ENCODE peak calls at places on chromosomes 11 and 22, in four cellular contexts. One of them, this sample, is unnamed.

GRCh38 chr11:135069884-135070283 is 657.8 kb upstream of the B3GAT1 start:
- DNase-seq in transverse colon: no peak
- DNase-seq in mesendoderm: peak; percentile 95
- DNase-seq in tibial artery: no peak
- DNase-seq in this sample: no peak

GRCh38 chr22:48748860-48749554 is 1078.7 kb downstream of the BRD1 start:
- DNase-seq in transverse colon: no peak
- DNase-seq in mesendoderm: no peak
- DNase-seq in tibial artery: no peak
- DNase-seq in this sample: no peak

GRCh38 chr11:69301491-69302401 is 7.8 kb downstream of the MYEOV start:
- DNase-seq in transverse colon: peak; percentile 83
- DNase-seq in mesendoderm: peak; percentile 51
- DNase-seq in tibial artery: no peak
- DNase-seq in this sample: no peak

GRCh38 chr11:112005422-112006094 is 19.6 kb upstream of the DLAT start:
- DNase-seq in transverse colon: peak; percentile 79
- DNase-seq in mesendoderm: no peak
- DNase-seq in tibial artery: no peak
- DNase-seq in this sample: no peak

GRCh38 chr11:59981106-59981770 is 17.4 kb downstream of the OOSP4A start:
- DNase-seq in transverse colon: no peak
- DNase-seq in mesendoderm: no peak
- DNase-seq in tibial artery: no peak
- DNase-seq in this sample: no peak

GRCh38 chr11:20103281-20103680 is 57.0 kb downstream of the DBX1 start:
- DNase-seq in transverse colon: no peak
- DNase-seq in mesendoderm: no peak
- DNase-seq in tibial artery: no peak
- DNase-seq in this sample: no peak

GRCh38 chr11:134856371-134856971 is 444.4 kb upstream of the B3GAT1 start:
- DNase-seq in transverse colon: no peak
- DNase-seq in mesendoderm: peak; percentile 32
- DNase-seq in tibial artery: no peak
- DNase-seq in this sample: no peak

GRCh38 chr11:6606471-6607189 is 3.1 kb downstream of the ILK start:
- DNase-seq in transverse colon: peak; percentile 90
- DNase-seq in mesendoderm: peak; percentile 98
- DNase-seq in tibial artery: peak; percentile 98
- DNase-seq in this sample: peak; percentile 49

GRCh38 chr11:63769719-63770443 is 1.3 kb upstream of the ZFTA start:
- DNase-seq in transverse colon: no peak
- DNase-seq in mesendoderm: no peak
- DNase-seq in tibial artery: no peak
- DNase-seq in this sample: no peak

GRCh38 chr11:126834149-126834548 is 166.4 kb downstream of the KIRREL3 start:
- DNase-seq in transverse colon: no peak
- DNase-seq in mesendoderm: no peak
- DNase-seq in tibial artery: no peak
- DNase-seq in this sample: no peak

GRCh38 chr11:120564573-120565301 is 53.2 kb downstream of the GRIK4 start:
- DNase-seq in transverse colon: no peak
- DNase-seq in mesendoderm: peak; percentile 76
- DNase-seq in tibial artery: peak; percentile 71
- DNase-seq in this sample: no peak

GRCh38 chr11:18192988-18193387 is 20.4 kb downstream of the MRGPRX4 start:
- DNase-seq in transverse colon: no peak
- DNase-seq in mesendoderm: peak; percentile 79
- DNase-seq in tibial artery: no peak
- DNase-seq in this sample: no peak

GRCh38 chr11:57345555-57346151 is 7.5 kb downstream of the P2RX3 start:
- DNase-seq in transverse colon: peak; percentile 84
- DNase-seq in mesendoderm: peak; percentile 90
- DNase-seq in tibial artery: no peak
- DNase-seq in this sample: peak; percentile 45

GRCh38 chr11:120432056-120433018 is 79.2 kb upstream of the GRIK4 start:
- DNase-seq in transverse colon: no peak
- DNase-seq in mesendoderm: peak; percentile 1
- DNase-seq in tibial artery: no peak
- DNase-seq in this sample: no peak

GRCh38 chr11:78586452-78587046 is 11.9 kb upstream of the NARS2 start:
- DNase-seq in transverse colon: no peak
- DNase-seq in mesendoderm: peak; percentile 43
- DNase-seq in tibial artery: no peak
- DNase-seq in this sample: no peak

GRCh38 chr22:45212992-45213751 is 27.5 kb downstream of the KIAA0930 start:
- DNase-seq in transverse colon: peak; percentile 27
- DNase-seq in mesendoderm: no peak
- DNase-seq in tibial artery: peak; percentile 89
- DNase-seq in this sample: no peak
- H3K4me3 ChIP-seq in transverse colon: no peak overlapping the region
- H3K4me3 ChIP-seq in mesendoderm: no peak overlapping the region
- H3K4me3 ChIP-seq in tibial artery: peak overlapping the region; percentile 43
- H3K4me3 ChIP-seq in this sample: no peak overlapping the region

GRCh38 chr22:19048531-19048930 is 73.7 kb downstream of the DGCR2 start:
- DNase-seq in transverse colon: no peak
- DNase-seq in mesendoderm: no peak
- DNase-seq in tibial artery: peak; percentile 51
- DNase-seq in this sample: no peak
- H3K36me3 ChIP-seq in transverse colon: peaks cover 61% of the 10 kb centered on the region
- H3K36me3 ChIP-seq in mesendoderm: peaks cover 12% of the 10 kb centered on the region
- H3K36me3 ChIP-seq in tibial artery: peaks cover 91% of the 10 kb centered on the region
- H3K36me3 ChIP-seq in this sample: peaks cover 63% of the 10 kb centered on the region

DNA sequence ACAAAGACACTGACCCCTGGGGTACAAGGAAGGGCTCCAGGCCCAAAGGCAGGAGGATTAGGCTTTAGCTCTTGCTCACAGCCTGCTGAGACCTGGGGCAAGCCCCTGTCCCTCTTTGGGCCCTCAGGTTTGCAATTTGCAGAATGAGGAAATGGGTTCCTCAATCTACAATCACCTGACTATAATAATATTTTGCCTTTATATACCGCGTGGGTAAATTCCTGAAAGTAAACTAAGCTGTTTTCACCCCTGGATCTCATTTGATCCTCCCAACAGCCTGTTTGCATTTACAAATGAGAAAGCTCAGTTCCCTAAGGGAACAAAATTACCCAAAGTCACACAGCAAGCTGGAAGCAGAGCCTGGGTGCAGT is 781 bp downstream of the STARD10 start:
- DNase-seq in transverse colon: no peak
- DNase-seq in mesendoderm: no peak
- DNase-seq in tibial artery: no peak
- DNase-seq in this sample: no peak
- H3K4me3 ChIP-seq in transverse colon: no peak overlapping the region
- H3K4me3 ChIP-seq in mesendoderm: no peak overlapping the region
- H3K4me3 ChIP-seq in tibial artery: peak overlapping the region; percentile 55
- H3K4me3 ChIP-seq in this sample: peak overlapping the region; percentile 90

GRCh38 chr11:130133716-130134115 is 25.9 kb upstream of the ST14 start:
- DNase-seq in transverse colon: no peak
- DNase-seq in mesendoderm: no peak
- DNase-seq in tibial artery: no peak
- DNase-seq in this sample: no peak
- H3K36me3 ChIP-seq in transverse colon: peaks cover 33% of the 10 kb centered on the region
- H3K36me3 ChIP-seq in mesendoderm: peaks cover 20% of the 10 kb centered on the region
- H3K36me3 ChIP-seq in tibial artery: peaks cover 85% of the 10 kb centered on the region
- H3K36me3 ChIP-seq in this sample: no peaks in the 10 kb centered on the region

DNA sequence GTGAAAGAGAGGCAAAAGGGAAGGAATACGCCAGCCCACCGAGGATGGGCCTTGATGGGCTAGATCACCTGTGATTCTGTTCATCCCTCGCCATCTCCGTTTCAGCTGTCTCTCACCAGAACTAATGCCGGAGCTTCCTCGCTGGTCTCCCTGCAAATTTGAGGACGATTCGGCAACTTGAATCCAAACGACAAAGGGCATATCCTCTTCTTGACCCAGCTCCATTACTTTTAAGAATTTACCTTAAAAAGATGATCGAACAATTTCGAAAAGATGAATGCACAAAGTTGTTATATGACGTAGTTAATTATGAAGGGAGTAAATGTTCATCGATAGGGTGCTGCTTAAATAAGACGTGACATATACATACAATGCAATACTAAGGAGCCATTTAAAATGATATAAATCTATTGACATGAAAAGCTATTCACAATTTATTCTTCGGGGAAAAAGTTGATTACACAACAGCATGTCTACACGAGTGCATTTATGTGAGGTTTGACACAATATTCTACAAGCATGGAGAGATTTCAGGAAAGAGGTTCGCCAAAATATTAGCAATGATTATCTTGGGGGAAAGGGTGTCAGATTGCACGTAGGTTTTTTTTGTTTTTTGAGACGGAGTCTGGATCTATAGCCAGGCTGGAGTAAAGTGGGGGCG is 937 bp upstream of the FAM168A start:
- DNase-seq in transverse colon: no peak
- DNase-seq in mesendoderm: no peak
- DNase-seq in tibial artery: no peak
- DNase-seq in this sample: no peak
- H3K4me3 ChIP-seq in transverse colon: peak overlapping the region; percentile 65
- H3K4me3 ChIP-seq in mesendoderm: peak overlapping the region; percentile 23
- H3K4me3 ChIP-seq in tibial artery: peak overlapping the region; percentile 99
- H3K4me3 ChIP-seq in this sample: peak overlapping the region; percentile 99

DNA sequence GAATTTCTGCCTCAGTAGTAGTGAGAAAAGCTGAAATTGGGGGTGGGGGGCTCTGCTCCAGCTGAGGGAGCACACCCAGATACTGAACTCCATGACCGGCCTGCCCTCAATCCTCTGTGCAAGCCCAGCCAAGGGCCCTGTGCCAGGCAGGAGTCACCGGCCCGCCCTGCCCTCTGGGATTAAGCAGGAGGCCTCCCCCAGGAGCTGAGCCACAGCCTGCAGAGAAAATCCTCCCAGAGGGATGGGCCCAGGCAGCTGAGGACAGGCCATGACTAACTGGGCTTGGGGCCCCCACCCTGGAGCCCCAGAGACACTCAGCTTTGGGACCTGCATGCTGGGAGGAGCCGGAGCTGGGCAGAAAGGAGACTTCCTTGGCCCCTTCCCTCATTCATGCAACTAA is 48.8 kb downstream of the MN1 start:
- DNase-seq in transverse colon: no peak
- DNase-seq in mesendoderm: no peak
- DNase-seq in tibial artery: peak; percentile 95
- DNase-seq in this sample: no peak
- H3K36me3 ChIP-seq in transverse colon: no peaks in the 10 kb centered on the region
- H3K36me3 ChIP-seq in mesendoderm: no peaks in the 10 kb centered on the region
- H3K36me3 ChIP-seq in tibial artery: no peaks in the 10 kb centered on the region
- H3K36me3 ChIP-seq in this sample: no peaks in the 10 kb centered on the region

GRCh38 chr11:14380125-14380936 is 21.3 kb upstream of the RRAS2 start:
- DNase-seq in transverse colon: no peak
- DNase-seq in mesendoderm: no peak
- DNase-seq in tibial artery: no peak
- DNase-seq in this sample: no peak
- H3K4me3 ChIP-seq in transverse colon: peak overlapping the region; percentile 32
- H3K4me3 ChIP-seq in mesendoderm: no peak overlapping the region
- H3K4me3 ChIP-seq in tibial artery: peak overlapping the region; percentile 52
- H3K4me3 ChIP-seq in this sample: peak overlapping the region; percentile 47

GRCh38 chr11:87007938-87008337 is 29.8 kb upstream of the TMEM135 start:
- DNase-seq in transverse colon: no peak
- DNase-seq in mesendoderm: no peak
- DNase-seq in tibial artery: no peak
- DNase-seq in this sample: no peak

GRCh38 chr11:87015645-87016044 is 22.1 kb upstream of the TMEM135 start:
- DNase-seq in transverse colon: no peak
- DNase-seq in mesendoderm: no peak
- DNase-seq in tibial artery: no peak
- DNase-seq in this sample: no peak

GRCh38 chr11:87012089-87012488 is 25.6 kb upstream of the TMEM135 start:
- DNase-seq in transverse colon: no peak
- DNase-seq in mesendoderm: no peak
- DNase-seq in tibial artery: no peak
- DNase-seq in this sample: no peak

GRCh38 chr11:87013852-87014251 is 23.9 kb upstream of the TMEM135 start:
- DNase-seq in transverse colon: no peak
- DNase-seq in mesendoderm: no peak
- DNase-seq in tibial artery: no peak
- DNase-seq in this sample: no peak

DNA sequence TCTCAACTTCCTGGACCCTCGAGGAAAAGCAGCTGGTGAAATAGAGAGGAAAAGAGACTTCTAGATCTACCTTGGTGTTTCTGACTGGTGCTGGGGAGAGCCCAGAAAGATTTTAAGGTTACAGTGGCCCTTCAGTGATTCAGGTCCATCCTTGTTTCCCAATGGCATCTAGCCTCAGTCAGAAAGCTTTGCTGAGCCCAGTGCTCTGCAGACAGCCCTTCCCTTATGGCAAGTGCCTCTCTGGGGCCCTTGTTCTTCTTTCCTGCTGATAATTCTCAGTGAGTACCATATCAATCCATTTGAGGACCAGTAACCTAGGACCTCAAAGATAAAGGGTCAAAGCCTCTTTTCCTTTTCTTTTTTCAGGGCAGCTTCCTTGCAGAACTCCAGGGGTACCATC is 25.1 kb upstream of the TMEM135 start:
- DNase-seq in transverse colon: no peak
- DNase-seq in mesendoderm: no peak
- DNase-seq in tibial artery: no peak
- DNase-seq in this sample: no peak
- H3K36me3 ChIP-seq in transverse colon: no peaks in the 10 kb centered on the region
- H3K36me3 ChIP-seq in mesendoderm: no peaks in the 10 kb centered on the region
- H3K36me3 ChIP-seq in tibial artery: no peaks in the 10 kb centered on the region
- H3K36me3 ChIP-seq in this sample: no peaks in the 10 kb centered on the region

DNA sequence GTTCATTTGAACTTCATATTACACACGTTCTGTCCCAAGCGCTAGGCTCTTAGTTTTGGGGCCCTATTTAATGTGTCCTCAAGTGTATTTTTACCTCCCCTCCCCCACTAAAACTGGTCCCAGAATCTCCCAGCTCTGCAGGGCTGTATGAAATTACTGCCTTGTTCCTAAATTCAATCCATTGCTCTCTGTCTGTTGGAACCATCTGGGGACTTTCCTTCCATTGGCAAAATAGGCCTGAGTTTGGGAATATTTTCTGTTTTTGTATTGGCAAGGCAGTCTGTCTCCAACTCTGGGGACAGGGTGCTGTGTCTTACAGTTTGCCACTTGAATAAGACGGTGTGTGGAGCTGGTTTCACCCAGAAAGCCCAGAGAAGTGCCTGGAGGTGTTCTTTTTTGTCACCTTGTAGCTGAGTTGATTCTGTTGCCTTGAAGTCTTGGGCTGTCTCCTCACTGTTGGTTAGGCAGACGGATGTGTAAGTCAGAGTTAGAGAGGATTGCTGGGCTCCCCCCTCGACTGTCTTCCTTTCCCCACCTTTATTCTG is 1.3 kb downstream of the PACS1 start:
- DNase-seq in transverse colon: no peak
- DNase-seq in mesendoderm: no peak
- DNase-seq in tibial artery: no peak
- DNase-seq in this sample: no peak
- H3K4me3 ChIP-seq in transverse colon: peak overlapping the region; percentile 60
- H3K4me3 ChIP-seq in mesendoderm: peak overlapping the region; percentile 56
- H3K4me3 ChIP-seq in tibial artery: peak overlapping the region; percentile 90
- H3K4me3 ChIP-seq in this sample: peak overlapping the region; percentile 74